ENCODE peak calls at places on chromosomes 3 and 15, in nine cellular contexts. E, H, C, L, X, Q, G, R and B are unnamed samples. For H3K4me1, the result is how much of the 10 kb centered on the place peaks cover.

GRCh38 chr15:68631621-68632051 is 52.8 kb downstream of the CORO2B start:
- DNase-seq in E (no peak), H (no peak), C (no peak), L (no peak), X (no peak), Q (no peak), G (no peak), R (no peak), B (no peak)

GRCh38 chr15:70318996-70319465 is 221.3 kb upstream of the TLE3 start:
- DNase-seq in E (peak), H (no peak), C (no peak), L (no peak), X (no peak), Q (no peak), G (no peak), R (peak), B (no peak)

GRCh38 chr3:7280318-7280717 is 419.4 kb downstream of the GRM7 start:
- DNase-seq in E (no peak), H (no peak), C (no peak), L (no peak), X (no peak), Q (no peak), G (no peak), R (no peak), B (no peak)

GRCh38 chr3:190345027-190345821 is 23.0 kb upstream of the CLDN1 start:
- DNase-seq in E (peak), H (no peak), C (no peak), L (no peak), X (no peak), Q (no peak), G (peak), R (peak), B (no peak)

GRCh38 chr15:89321521-89322410 is 12.9 kb downstream of the POLG start:
- DNase-seq in E (no peak), H (peak), C (peak), L (no peak), X (no peak), Q (no peak), G (no peak), R (no peak), B (no peak)

GRCh38 chr3:66394261-66395249 is 106.3 kb downstream of the LRIG1 start:
- DNase-seq in E (no peak), H (no peak), C (no peak), L (no peak), X (no peak), Q (no peak), G (no peak), R (no peak), B (no peak)

GRCh38 chr3:44237161-44237560 is 4.5 kb upstream of the TOPAZ1 start:
- DNase-seq in E (no peak), H (no peak), C (no peak), L (no peak), X (no peak), Q (no peak), G (no peak), R (no peak), B (no peak)

GRCh38 chr3:144429719-144430121 is 458.1 kb downstream of the DIPK2A start:
- DNase-seq in E (peak), H (no peak), C (no peak), L (peak), X (no peak), Q (no peak), G (no peak), R (no peak), B (no peak)

GRCh38 chr3:127342735-127343134 is 54.9 kb upstream of the PRR20G start:
- DNase-seq in E (no peak), H (no peak), C (no peak), L (no peak), X (no peak), Q (peak), G (no peak), R (no peak), B (no peak)

GRCh38 chr3:52794612-52795099 is at the start of gene ITIH3:
- DNase-seq in E (no peak), H (no peak), C (no peak), L (no peak), X (no peak), Q (no peak), G (no peak), R (no peak), B (no peak)

GRCh38 chr3:52317601-52318000 is 1.5 kb downstream of the DNAH1 start:
- DNase-seq in E (peak), H (peak), C (peak), L (no peak), X (peak), Q (peak), G (peak), R (peak), B (peak)

GRCh38 chr3:134476977-134477376 is 8.8 kb downstream of the ANAPC13 start:
- DNase-seq in E (no peak), H (no peak), C (no peak), L (no peak), X (peak), Q (no peak), G (peak), R (no peak), B (no peak)

GRCh38 chr3:178996399-178996798 is 75.2 kb downstream of the ZMAT3 start:
- DNase-seq in E (no peak), H (no peak), C (no peak), L (no peak), X (no peak), Q (no peak), G (no peak), R (no peak), B (no peak)

GRCh38 chr3:11556851-11557644 is 86.7 kb downstream of the VGLL4 start:
- DNase-seq in E (no peak), H (no peak), C (no peak), L (no peak), X (peak), Q (no peak), G (peak), R (peak), B (no peak)

GRCh38 chr3:197028711-197029510 is 706 bp downstream of the MELTF start:
- DNase-seq in E (peak), H (peak), C (no peak), L (no peak), X (no peak), Q (no peak), G (no peak), R (no peak), B (no peak)

GRCh38 chr3:115469649-115470048 is 153.7 kb upstream of the GAP43 start:
- DNase-seq in E (peak), H (no peak), C (no peak), L (peak), X (no peak), Q (no peak), G (no peak), R (no peak), B (no peak)

GRCh38 chr15:96338772-96339661 is 8.5 kb downstream of the NR2F2 start:
- DNase-seq in E (peak), H (no peak), C (no peak), L (no peak), X (no peak), Q (no peak), G (no peak), R (peak), B (no peak)

GRCh38 chr3:16286161-16286560 is 21.1 kb downstream of the OXNAD1 start:
- DNase-seq in E (no peak), H (no peak), C (no peak), L (no peak), X (no peak), Q (no peak), G (no peak), R (no peak), B (no peak)

GRCh38 chr15:101372149-101372577 is 77.1 kb upstream of the SNRPA1 start:
- DNase-seq in E (no peak), H (no peak), C (no peak), L (no peak), X (no peak), Q (no peak), G (no peak), R (no peak), B (no peak)

GRCh38 chr3:124415471-124415960 is 314.7 kb upstream of the UMPS start:
- DNase-seq in E (no peak), H (no peak), C (no peak), L (no peak), X (no peak), Q (no peak), G (no peak), R (no peak), B (no peak)

GRCh38 chr3:124174463-124174862 is 182.5 kb upstream of the ROPN1 start:
- DNase-seq in E (peak), H (peak), C (no peak), L (no peak), X (no peak), Q (no peak), G (no peak), R (peak), B (no peak)

GRCh38 chr3:149019581-149019980 is 28.2 kb downstream of the GYG1 start:
- DNase-seq in E (no peak), H (no peak), C (no peak), L (no peak), X (no peak), Q (no peak), G (no peak), R (no peak), B (no peak)

GRCh38 chr15:51227967-51228783 is 110.2 kb downstream of the CYP19A1 start:
- DNase-seq in E (peak), H (no peak), C (no peak), L (peak), X (peak), Q (peak), G (no peak), R (no peak), B (no peak)

GRCh38 chr3:11291808-11292207 is 19.6 kb downstream of the ATG7 start:
- DNase-seq in E (no peak), H (no peak), C (no peak), L (no peak), X (peak), Q (no peak), G (no peak), R (no peak), B (no peak)

GRCh38 chr3:197224034-197224444 is 74.4 kb downstream of the DLG1 start:
- DNase-seq in E (peak), H (peak), C (no peak), L (peak), X (no peak), Q (peak), G (no peak), R (no peak), B (no peak)

GRCh38 chr3:34056181-34056910 is 257.9 kb downstream of the PDCD6IP start:
- DNase-seq in E (no peak), H (no peak), C (no peak), L (no peak), X (no peak), Q (no peak), G (no peak), R (no peak), B (no peak)

GRCh38 chr3:144522461-144522860 is 550.8 kb downstream of the DIPK2A start:
- DNase-seq in E (no peak), H (no peak), C (no peak), L (no peak), X (no peak), Q (no peak), G (no peak), R (no peak), B (no peak)

GRCh38 chr3:35946857-35947514 is 307.7 kb downstream of the ARPP21 start:
- DNase-seq in E (peak), H (no peak), C (no peak), L (no peak), X (no peak), Q (no peak), G (no peak), R (no peak), B (no peak)

GRCh38 chr3:100864471-100865268 is 128.6 kb downstream of the ABI3BP start:
- DNase-seq in E (no peak), H (no peak), C (no peak), L (no peak), X (no peak), Q (no peak), G (no peak), R (no peak), B (no peak)

GRCh38 chr15:57510647-57511046 is 81.1 kb upstream of the MYZAP start:
- DNase-seq in E (no peak), H (no peak), C (peak), L (no peak), X (peak), Q (no peak), G (peak), R (no peak), B (peak)

GRCh38 chr15:100350434-100351226 is 8.9 kb upstream of the ADAMTS17 start:
- DNase-seq in E (peak), H (no peak), C (peak), L (no peak), X (no peak), Q (no peak), G (no peak), R (peak), B (no peak)

GRCh38 chr3:146222204-146223046 is 28.5 kb downstream of the PLSCR4 start:
- DNase-seq in E (no peak), H (no peak), C (no peak), L (no peak), X (no peak), Q (no peak), G (no peak), R (no peak), B (no peak)

DNA sequence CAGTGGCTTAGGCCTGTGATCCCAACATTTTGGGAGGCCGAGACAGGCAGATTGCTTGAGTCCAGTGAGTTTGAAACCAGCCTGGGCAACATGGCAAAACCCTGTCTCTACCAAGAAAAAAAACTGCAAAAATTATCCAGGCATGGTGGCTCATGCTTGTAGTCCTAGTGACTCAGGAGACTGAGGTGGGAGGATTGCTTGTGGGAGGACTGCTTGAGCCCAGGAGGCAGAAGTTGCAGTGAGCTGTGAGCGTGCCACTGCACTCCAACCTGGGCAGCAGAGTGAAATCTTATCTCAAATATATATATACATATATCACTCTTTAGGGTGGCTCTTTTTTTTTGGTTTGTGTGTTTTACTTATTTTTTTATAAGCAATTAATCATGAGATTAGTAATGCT is 83.7 kb upstream of the WDR72 start:
- DNase-seq in E (no peak), H (no peak), C (no peak), L (no peak), X (no peak), Q (no peak), G (no peak), R (no peak), B (no peak)
- H3K4me1 ChIP-seq in E (under half), H (under half), C (under half), L (under half), X (under half), Q (under half), G (under half), R (under half), B (under half)

GRCh38 chr3:8659242-8659641 is 14.6 kb upstream of the SSUH2 start:
- DNase-seq in E (no peak), H (no peak), C (no peak), L (no peak), X (no peak), Q (no peak), G (no peak), R (no peak), B (no peak)
- H3K4me3 ChIP-seq in E (no peak), H (no peak), C (no peak), L (no peak), X (no peak), Q (no peak), G (no peak), R (no peak), B (no peak)

GRCh38 chr15:31330111-31330785 is 3.6 kb downstream of the KLF13 start:
- DNase-seq in E (no peak), H (no peak), C (no peak), L (no peak), X (no peak), Q (no peak), G (no peak), R (no peak), B (no peak)
- H3K4me1 ChIP-seq in E (under half), H (half or more), C (half or more), L (under half), X (half or more), Q (under half), G (half or more), R (under half), B (under half)

DNA sequence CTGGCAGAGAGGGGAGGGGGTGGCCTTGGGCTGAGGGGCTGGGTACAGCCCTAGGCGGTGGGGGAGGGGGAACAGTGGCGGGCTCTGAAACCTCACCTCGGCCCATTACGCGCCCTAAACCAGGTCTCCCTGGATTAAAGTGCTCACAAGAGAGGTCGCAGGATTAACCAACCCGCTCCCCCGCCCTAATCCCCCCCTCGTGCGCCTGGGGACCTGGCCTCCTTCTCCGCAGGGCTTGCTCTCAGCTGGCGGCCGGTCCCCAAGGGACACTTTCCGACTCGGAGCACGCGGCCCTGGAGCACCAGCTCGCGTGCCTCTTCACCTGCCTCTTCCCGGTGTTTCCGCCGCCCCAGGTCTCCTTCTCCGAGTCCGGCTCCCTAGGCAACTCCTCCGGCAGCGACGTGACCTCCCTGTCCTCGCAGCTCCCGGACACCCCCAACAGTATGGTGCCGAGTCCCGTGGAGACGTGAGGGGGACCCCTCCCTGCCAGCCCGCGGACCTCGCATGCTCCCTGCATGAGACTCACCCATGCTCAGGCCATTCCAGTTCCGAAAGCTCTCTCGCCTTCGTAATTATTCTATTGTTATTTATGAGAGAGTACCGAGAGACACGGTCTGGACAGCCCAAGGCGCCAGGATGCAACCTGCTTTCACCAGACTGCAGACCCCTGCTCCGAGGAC is 4.9 kb downstream of the ISL2 start:
- DNase-seq in E (no peak), H (peak), C (no peak), L (no peak), X (no peak), Q (no peak), G (no peak), R (no peak), B (no peak)
- H3K4me3 ChIP-seq in E (peak), H (no peak), C (peak), L (no peak), X (no peak), Q (peak), G (peak), R (no peak), B (peak)

GRCh38 chr3:43014216-43014615 is 35.1 kb downstream of the GASK1A start:
- DNase-seq in E (no peak), H (no peak), C (no peak), L (no peak), X (no peak), Q (no peak), G (no peak), R (no peak), B (no peak)

GRCh38 chr3:43013743-43014155 is 34.6 kb downstream of the GASK1A start:
- DNase-seq in E (no peak), H (no peak), C (no peak), L (no peak), X (no peak), Q (no peak), G (no peak), R (no peak), B (no peak)

GRCh38 chr3:43011638-43012037 is 32.5 kb downstream of the GASK1A start:
- DNase-seq in E (no peak), H (no peak), C (no peak), L (no peak), X (no peak), Q (no peak), G (no peak), R (no peak), B (no peak)

GRCh38 chr3:43012189-43012588 is 33.1 kb downstream of the GASK1A start:
- DNase-seq in E (no peak), H (no peak), C (no peak), L (no peak), X (no peak), Q (no peak), G (no peak), R (no peak), B (no peak)

DNA sequence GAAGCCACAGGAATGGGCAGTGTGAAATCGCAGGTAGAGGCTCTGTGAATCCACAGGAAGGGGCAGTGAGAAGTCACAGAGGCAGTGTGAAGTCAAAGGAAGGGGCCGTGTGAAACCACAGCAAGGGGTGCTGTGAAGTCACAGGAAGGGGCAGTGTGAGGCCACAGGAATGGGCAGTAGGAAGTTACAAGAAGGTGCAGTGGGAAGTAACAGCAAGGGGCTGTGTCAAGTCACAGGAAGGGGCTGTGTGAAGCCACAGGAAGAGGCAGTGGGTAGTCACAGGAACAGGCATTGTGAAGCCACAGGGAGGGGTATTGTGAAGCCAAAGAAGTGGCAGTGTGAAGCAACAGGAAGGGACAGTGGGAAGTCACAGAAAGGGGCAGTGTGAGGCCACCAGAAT is 34.1 kb downstream of the GASK1A start:
- DNase-seq in E (no peak), H (no peak), C (no peak), L (no peak), X (no peak), Q (no peak), G (no peak), R (no peak), B (no peak)
- H3K4me1 ChIP-seq in E (under half), H (under half), C (under half), L (under half), X (under half), Q (under half), G (under half), R (under half), B (under half)